ENCODE peak calls at places on chromosomes 6 and 20, in nine cellular contexts. T, C, O, A, E, Z, V, U and F are unnamed samples.

GRCh38 chr6:35165630-35166071 is 24.5 kb upstream of the TCP11 start:
- DNase-seq in A (no peak), U (peak), V (no peak), E (no peak), Z (peak), C (no peak), O (no peak), T (no peak), F (peak)

GRCh38 chr6:92684386-92684785 is 735.0 kb downstream of the EPHA7 start:
- DNase-seq in U (no peak), C (no peak), A (no peak), T (no peak), O (no peak), E (no peak), V (no peak), Z (no peak), F (no peak)

GRCh38 chr20:34891166-34892062 is 15.0 kb downstream of the ACSS2 start:
- DNase-seq in C (no peak), O (no peak), E (no peak), V (peak), U (no peak), Z (no peak), T (no peak), A (no peak), F (no peak)

GRCh38 chr20:10861619-10862018 is 187.8 kb upstream of the JAG1 start:
- DNase-seq in U (peak), O (no peak), V (no peak), E (no peak), T (peak), Z (no peak), A (no peak), C (no peak), F (peak)

GRCh38 chr6:23563329-23563728 is 562.7 kb upstream of the NRSN1 start:
- DNase-seq in O (no peak), A (no peak), V (no peak), Z (no peak), T (no peak), C (no peak), E (no peak), U (no peak), F (no peak)

GRCh38 chr6:72950114-72950860 is 275.0 kb downstream of the KHDC1L start:
- DNase-seq in E (no peak), U (peak), O (no peak), C (no peak), A (no peak), Z (no peak), V (no peak), T (no peak), F (peak)

GRCh38 chr6:24205020-24205492 is 79.0 kb downstream of the NRSN1 start:
- DNase-seq in O (peak), T (peak), E (peak), A (no peak), V (no peak), C (peak), Z (peak), U (peak), F (peak)

GRCh38 chr6:35259946-35260626 is 551 bp downstream of the ZNF76 start:
- DNase-seq in C (no peak), U (peak), Z (no peak), T (peak), O (peak), A (peak), V (peak), E (no peak), F (peak)

GRCh38 chr6:13848553-13849150 is 34.3 kb upstream of the MCUR1 start:
- DNase-seq in A (no peak), V (no peak), C (no peak), U (no peak), E (no peak), T (no peak), Z (peak), O (no peak), F (no peak)

GRCh38 chr6:142463988-142464387 is 162.2 kb downstream of the ADGRG6 start:
- DNase-seq in C (no peak), A (no peak), Z (no peak), U (no peak), O (no peak), T (no peak), V (no peak), E (no peak), F (no peak)

GRCh38 chr6:168724033-168724432 is 283.0 kb downstream of the SMOC2 start:
- DNase-seq in C (no peak), O (no peak), Z (no peak), U (no peak), A (no peak), V (no peak), T (no peak), E (no peak), F (no peak)

GRCh38 chr6:158605266-158605878 is 39.2 kb downstream of the DYNLT1 start:
- DNase-seq in A (peak), Z (peak), C (peak), U (peak), O (peak), V (peak), T (peak), E (peak), F (peak)

GRCh38 chr6:21949211-21949801 is 347.5 kb downstream of the PRL start:
- DNase-seq in U (no peak), C (no peak), A (no peak), T (no peak), Z (peak), E (no peak), V (no peak), O (peak), F (peak)

GRCh38 chr6:33702345-33702977 is 9.0 kb downstream of the UQCC2 start:
- DNase-seq in U (peak), E (no peak), T (peak), O (peak), A (no peak), V (no peak), Z (no peak), C (peak), F (peak)

GRCh38 chr6:43729537-43729936 is 40.5 kb upstream of the VEGFA start:
- DNase-seq in E (no peak), C (no peak), A (no peak), O (no peak), T (no peak), U (no peak), V (no peak), Z (no peak), F (no peak)

GRCh38 chr6:121780325-121781313 is 345.2 kb downstream of the GJA1 start:
- DNase-seq in U (peak), A (no peak), C (no peak), Z (no peak), O (peak), E (no peak), V (no peak), T (peak), F (no peak)

GRCh38 chr20:25247100-25247665 is 702 bp upstream of the PYGB start:
- DNase-seq in O (peak), A (no peak), C (peak), E (peak), V (no peak), Z (no peak), T (peak), U (peak), F (peak)

GRCh38 chr6:146770275-146770964 is 171.6 kb downstream of the ADGB start:
- DNase-seq in U (no peak), O (no peak), C (no peak), Z (no peak), T (no peak), A (no peak), V (no peak), E (no peak), F (no peak)

GRCh38 chr6:16438677-16439615 is 200.6 kb downstream of the GMPR start:
- DNase-seq in O (peak), C (no peak), A (no peak), V (no peak), U (peak), T (no peak), E (no peak), Z (no peak), F (no peak)